ENCODE peak calls at places on chromosomes 11 and 22, in six cellular contexts. M, Q, R, N, C and E are unnamed samples.
A peak's percentile ranks its signal among the peaks of the same experiment; 100 is the strongest.

GRCh38 chr11:75524576-75525432 is 937 bp downstream of the GDPD5 start:
- DNase-seq in C (peak; percentile 41), R (no peak), Q (no peak), N (no peak), M (peak; percentile 61), E (no peak)

GRCh38 chr11:122317337-122317736 is 201.3 kb upstream of the BLID start:
- DNase-seq in R (no peak), Q (no peak), N (no peak), M (no peak), C (no peak), E (no peak)

GRCh38 chr11:43905788-43906187 is 25.2 kb downstream of the ALKBH3 start:
- DNase-seq in C (no peak), R (no peak), Q (no peak), N (no peak), M (no peak), E (no peak)

GRCh38 chr22:24137595-24137994 is 43.7 kb upstream of the SUSD2 start:
- DNase-seq in R (no peak), Q (no peak), N (no peak), M (no peak), C (no peak), E (no peak)

GRCh38 chr11:64499261-64500004 is 91.6 kb upstream of the SLC22A12 start:
- DNase-seq in N (no peak), Q (no peak), C (no peak), R (no peak), M (no peak), E (no peak)

GRCh38 chr11:69553416-69554357 is 72.2 kb downstream of the LINC01488 start:
- DNase-seq in R (no peak), N (peak; percentile 27), C (no peak), M (no peak), Q (no peak), E (no peak)

GRCh38 chr22:44091021-44091721 is 67.1 kb downstream of the PARVB start:
- DNase-seq in C (no peak), Q (no peak), N (peak; percentile 29), R (no peak), M (peak; percentile 5), E (no peak)

GRCh38 chr11:67379061-67380058 is 6.0 kb upstream of the CLCF1 start:
- DNase-seq in R (no peak), N (no peak), C (no peak), Q (no peak), M (no peak), E (no peak)

GRCh38 chr11:38766796-38767195 is 2168.8 kb upstream of the RAG2 start:
- DNase-seq in N (no peak), M (no peak), R (no peak), C (no peak), Q (no peak), E (no peak)

DNA sequence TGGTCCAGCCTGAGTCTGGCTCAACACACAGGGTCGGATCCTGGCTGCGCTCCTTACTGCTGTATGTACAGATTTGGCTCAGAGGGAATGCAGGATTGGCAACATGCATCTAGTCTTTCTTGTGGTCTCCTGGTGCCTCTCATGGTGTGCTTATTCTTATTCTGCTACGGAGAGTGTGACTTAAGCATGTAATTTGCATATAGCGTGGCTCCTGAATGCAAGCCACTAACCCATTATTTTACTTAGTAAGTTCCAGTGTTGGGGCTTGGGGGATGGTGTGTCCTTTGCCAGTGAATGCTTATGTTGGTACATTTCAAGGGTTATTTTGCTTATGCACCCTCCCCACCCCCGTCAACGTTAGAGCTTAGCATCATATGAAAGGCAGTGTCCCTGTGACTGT is 51.2 kb downstream of the PTPRJ start:
- DNase-seq in N (peak; percentile 29), C (no peak), M (no peak), R (no peak), Q (no peak), E (no peak)
- H3K4me1 ChIP-seq in N (peaks cover 3% of the 10 kb centered on the region), C (no peaks in the 10 kb centered on the region), M (peaks cover 43% of the 10 kb centered on the region), R (peaks cover 52% of the 10 kb centered on the region), Q (no peaks in the 10 kb centered on the region), E (no peaks in the 10 kb centered on the region)

GRCh38 chr11:23585700-23586099 is 725.4 kb upstream of the CCDC179 start:
- DNase-seq in M (no peak), N (no peak), C (no peak), Q (no peak), R (no peak), E (no peak)
- H3K27ac ChIP-seq in M (no peak overlapping the region), N (no peak overlapping the region), C (no peak overlapping the region), Q (no peak overlapping the region), R (no peak overlapping the region), E (no peak overlapping the region)

GRCh38 chr11:119491753-119492455 is 68.9 kb upstream of the THY1 start:
- DNase-seq in R (no peak), Q (no peak), N (no peak), M (no peak), C (no peak), E (no peak)
- TF ChIP-seq CTCF in R (no peak), Q (no peak), N (no peak), M (no peak), C (no peak), E (peak; percentile 23)

GRCh38 chr11:102225689-102226562 is 91.4 kb upstream of the BIRC3 start:
- DNase-seq in C (no peak), M (no peak), R (no peak), N (no peak), Q (no peak), E (no peak)
- H3K4me1 ChIP-seq in C (no peaks in the 10 kb centered on the region), M (no peaks in the 10 kb centered on the region), R (no peaks in the 10 kb centered on the region), N (no peaks in the 10 kb centered on the region), Q (peaks cover 12% of the 10 kb centered on the region), E (no peaks in the 10 kb centered on the region)